ENCODE peak calls at places on chromosomes 16 and 17, in five cellular contexts. B is left ventricle myocardium inferior, A is tibial artery, K is BE2C, C is ascending aorta. F is an unnamed sample.

GRCh38 chr16:89761304-89761922 is 40.1 kb downstream of the ZNF276 start:
- DNase-seq in K (no peak), A (no peak), B (no peak), C (no peak), F (no peak)

GRCh38 chr17:77690271-77691161 is 268.0 kb upstream of the TNRC6C start:
- DNase-seq in C (peak; percentile 60), A (no peak), K (peak; percentile 45), B (no peak), F (no peak)

GRCh38 chr17:64024781-64025731 is 4.6 kb upstream of the ICAM2 start:
- DNase-seq in A (no peak), C (peak; percentile 65), B (no peak), K (no peak), F (no peak)

GRCh38 chr17:80819422-80820164 is 172.0 kb upstream of the CHMP6 start:
- DNase-seq in K (peak; percentile 74), A (no peak), C (peak; percentile 56), B (no peak), F (no peak)

GRCh38 chr16:27867122-27868110 is 196.1 kb downstream of the GSG1L start:
- DNase-seq in K (peak; percentile 94), C (no peak), A (peak; percentile 23), B (peak; percentile 33), F (peak; percentile 5)

GRCh38 chr17:6350806-6351205 is 84.1 kb downstream of the AIPL1 start:
- DNase-seq in A (no peak), K (no peak), B (no peak), C (no peak), F (no peak)

GRCh38 chr16:4392382-4393242 is 21.0 kb downstream of the VASN start:
- DNase-seq in C (peak; percentile 77), A (no peak), K (peak; percentile 94), B (peak; percentile 27), F (peak; percentile 68)

GRCh38 chr17:49371178-49371834 is 9.3 kb upstream of the ZNF652 start:
- DNase-seq in K (no peak), B (no peak), C (peak; percentile 44), A (no peak), F (no peak)

GRCh38 chr16:79751785-79752184 is 151.2 kb upstream of the MAF start:
- DNase-seq in B (no peak), A (peak; percentile 70), C (peak; percentile 82), K (no peak), F (no peak)

GRCh38 chr17:17874478-17874877 is 37.7 kb upstream of the SREBF1 start:
- DNase-seq in K (no peak), C (no peak), A (no peak), B (no peak), F (peak; percentile 31)

GRCh38 chr16:77330332-77331043 is 104.3 kb downstream of the ADAMTS18 start:
- DNase-seq in B (no peak), A (no peak), C (no peak), K (no peak), F (no peak)

GRCh38 chr17:2427215-2427614 is 26.4 kb upstream of the MNT start:
- DNase-seq in C (no peak), B (no peak), A (no peak), K (no peak), F (no peak)

GRCh38 chr16:31569360-31569717 is 41.6 kb downstream of the AHSP start:
- DNase-seq in B (no peak), A (no peak), K (no peak), C (no peak), F (no peak)

GRCh38 chr16:68229431-68230175 is 6.3 kb downstream of the ESRP2 start:
- DNase-seq in B (no peak), K (peak; percentile 43), C (peak; percentile 65), A (no peak), F (peak; percentile 29)

GRCh38 chr16:76345093-76345735 is 68.0 kb downstream of the CNTNAP4 start:
- DNase-seq in C (peak; percentile 64), K (peak; percentile 19), B (peak; percentile 43), A (peak; percentile 77), F (peak; percentile 8)

GRCh38 chr16:89564476-89565255 is 4.2 kb downstream of the RPL13 start:
- DNase-seq in B (no peak), K (no peak), C (no peak), A (no peak), F (no peak)

GRCh38 chr17:75827291-75828050 is 16.7 kb downstream of the UNC13D start:
- DNase-seq in A (peak; percentile 59), C (peak; percentile 80), B (peak; percentile 76), K (peak; percentile 93), F (no peak)

GRCh38 chr17:41645371-41646063 is 21.1 kb upstream of the KRT17 start:
- DNase-seq in B (no peak), A (no peak), C (no peak), K (no peak), F (no peak)

GRCh38 chr17:82241926-82242697 is 13.3 kb downstream of the SLC16A3 start:
- DNase-seq in K (peak; percentile 73), B (peak; percentile 61), A (no peak), C (no peak), F (no peak)

GRCh38 chr17:3401786-3402185 is 3.6 kb upstream of the OR1E1 start:
- DNase-seq in C (no peak), K (no peak), B (no peak), A (no peak), F (no peak)

GRCh38 chr16:75304521-75305363 is 53.3 kb upstream of the BCAR1 start:
- DNase-seq in K (peak; percentile 39), B (peak; percentile 41), A (peak; percentile 56), C (peak; percentile 86), F (peak; percentile 90)

DNA sequence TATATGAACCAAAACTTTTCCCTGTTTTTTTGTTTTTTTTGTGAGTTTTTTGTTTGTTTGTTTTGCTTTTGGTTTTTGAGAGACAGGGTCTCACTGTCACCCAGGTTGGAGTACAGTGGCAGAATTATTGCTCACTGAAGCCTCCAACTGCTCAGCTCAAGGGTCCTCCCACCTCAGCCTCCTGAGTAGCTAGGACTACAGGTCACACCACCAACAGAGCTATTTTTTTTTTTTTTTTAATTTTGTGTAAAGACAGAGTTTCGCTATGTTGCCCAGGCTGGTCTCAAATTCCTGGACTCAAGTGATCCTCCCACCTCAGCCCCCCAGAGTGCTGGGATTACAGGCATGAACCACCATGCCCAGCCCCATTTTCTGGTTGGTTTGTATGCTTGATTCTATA is 28.6 kb downstream of the CMTM4 start:
- DNase-seq in A (no peak), K (no peak), B (no peak), C (no peak), F (no peak)
- TF ChIP-seq CTCF in A (no peak), K (no peak), B (no peak), C (no peak), F (no peak)

DNA sequence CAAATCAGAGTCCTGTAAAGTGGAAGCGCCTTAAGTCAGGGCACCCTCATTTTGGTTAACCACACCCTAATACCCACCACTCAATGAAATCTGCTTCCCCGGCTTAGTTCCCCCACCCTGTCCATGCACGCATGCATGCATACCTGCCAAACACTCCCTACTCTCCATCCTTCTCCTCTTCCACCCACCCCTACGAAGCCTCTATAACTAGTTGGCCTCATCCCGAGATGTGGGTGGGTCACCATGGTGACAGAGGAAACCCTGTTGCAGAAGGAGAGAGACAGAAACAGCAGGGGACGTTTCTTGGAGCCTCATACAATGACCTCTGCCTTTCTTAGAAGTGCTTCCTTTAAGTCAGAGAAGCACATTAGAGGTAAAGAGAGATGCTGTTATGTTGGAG is 46.8 kb upstream of the DNAH9 start:
- DNase-seq in A (no peak), B (no peak), C (no peak), K (no peak), F (no peak)
- TF ChIP-seq CTCF in A (no peak), B (no peak), C (no peak), K (no peak), F (no peak)

GRCh38 chr17:67628580-67629013 is 89.1 kb upstream of the NOL11 start:
- DNase-seq in A (no peak), C (no peak), K (peak; percentile 51), B (peak; percentile 26), F (no peak)
- TF ChIP-seq CTCF in A (no peak), C (no peak), K (peak; percentile 66), B (peak; percentile 36), F (peak; percentile 32)

GRCh38 chr16:58031016-58031800 is 5.7 kb downstream of the MMP15 start:
- DNase-seq in A (no peak), B (no peak), K (no peak), C (no peak), F (no peak)
- TF ChIP-seq CTCF in A (no peak), B (no peak), K (no peak), C (no peak), F (no peak)

GRCh38 chr16:87422106-87422505 is 30.0 kb downstream of the MAP1LC3B start:
- DNase-seq in A (no peak), B (no peak), K (no peak), C (no peak), F (no peak)
- TF ChIP-seq CTCF in A (no peak), B (no peak), K (no peak), C (no peak), F (no peak)